ENCODE peak calls at places on chromosome 16, in seven cellular contexts. One of them, this sample, is unnamed.

GRCh38 chr16:23333034-23333579 is 31.0 kb downstream of the SCNN1B start:
- DNase-seq in GM18507: no peak
- DNase-seq in NCI-H345: no peak
- DNase-seq in CD8-positive, alpha-beta memory T cell: no peak
- DNase-seq in AG09319: no peak
- DNase-seq in body of pancreas: no peak
- DNase-seq in stimulated activated CD8-positive, alpha-beta memory T cell treated with anti-CD3 and anti-CD28 coated beads, Interleukin-7, amount 100 ng/mL, for 4 hours: no peak
- DNase-seq in this sample: no peak

GRCh38 chr16:54936979-54937672 is 6.5 kb downstream of the IRX5 start:
- DNase-seq in CD8-positive, alpha-beta memory T cell: no peak
- DNase-seq in NCI-H345: no peak
- DNase-seq in AG09319: no peak
- DNase-seq in body of pancreas: no peak
- DNase-seq in stimulated activated CD8-positive, alpha-beta memory T cell treated with anti-CD3 and anti-CD28 coated beads, Interleukin-7, amount 100 ng/mL, for 4 hours: no peak
- DNase-seq in GM18507: no peak
- DNase-seq in this sample: no peak

GRCh38 chr16:48433849-48434530 is 48.8 kb upstream of the SIAH1 start:
- DNase-seq in body of pancreas: no peak
- DNase-seq in NCI-H345: no peak
- DNase-seq in CD8-positive, alpha-beta memory T cell: no peak
- DNase-seq in AG09319: no peak
- DNase-seq in stimulated activated CD8-positive, alpha-beta memory T cell treated with anti-CD3 and anti-CD28 coated beads, Interleukin-7, amount 100 ng/mL, for 4 hours: no peak
- DNase-seq in GM18507: no peak
- DNase-seq in this sample: no peak

GRCh38 chr16:56776562-56776961 is 46.6 kb downstream of the NUP93 start:
- DNase-seq in stimulated activated CD8-positive, alpha-beta memory T cell treated with anti-CD3 and anti-CD28 coated beads, Interleukin-7, amount 100 ng/mL, for 4 hours: no peak
- DNase-seq in CD8-positive, alpha-beta memory T cell: no peak
- DNase-seq in GM18507: no peak
- DNase-seq in AG09319: no peak
- DNase-seq in NCI-H345: no peak
- DNase-seq in body of pancreas: peak
- DNase-seq in this sample: no peak

GRCh38 chr16:3738541-3738940 is 21.2 kb upstream of the TRAP1 start:
- DNase-seq in GM18507: no peak
- DNase-seq in CD8-positive, alpha-beta memory T cell: no peak
- DNase-seq in body of pancreas: peak
- DNase-seq in NCI-H345: no peak
- DNase-seq in AG09319: no peak
- DNase-seq in stimulated activated CD8-positive, alpha-beta memory T cell treated with anti-CD3 and anti-CD28 coated beads, Interleukin-7, amount 100 ng/mL, for 4 hours: no peak
- DNase-seq in this sample: no peak

GRCh38 chr16:84356176-84356575 is 12.2 kb upstream of the ATP2C2 start:
- DNase-seq in CD8-positive, alpha-beta memory T cell: no peak
- DNase-seq in stimulated activated CD8-positive, alpha-beta memory T cell treated with anti-CD3 and anti-CD28 coated beads, Interleukin-7, amount 100 ng/mL, for 4 hours: no peak
- DNase-seq in NCI-H345: no peak
- DNase-seq in GM18507: no peak
- DNase-seq in AG09319: no peak
- DNase-seq in body of pancreas: no peak
- DNase-seq in this sample: peak

GRCh38 chr16:67449328-67449727 is 18.4 kb downstream of the HSD11B2 start:
- DNase-seq in AG09319: no peak
- DNase-seq in CD8-positive, alpha-beta memory T cell: no peak
- DNase-seq in NCI-H345: no peak
- DNase-seq in body of pancreas: no peak
- DNase-seq in stimulated activated CD8-positive, alpha-beta memory T cell treated with anti-CD3 and anti-CD28 coated beads, Interleukin-7, amount 100 ng/mL, for 4 hours: no peak
- DNase-seq in GM18507: no peak
- DNase-seq in this sample: no peak

GRCh38 chr16:14500791-14501190 is 129.3 kb downstream of the PARN start:
- DNase-seq in NCI-H345: no peak
- DNase-seq in body of pancreas: no peak
- DNase-seq in AG09319: no peak
- DNase-seq in GM18507: no peak
- DNase-seq in CD8-positive, alpha-beta memory T cell: no peak
- DNase-seq in stimulated activated CD8-positive, alpha-beta memory T cell treated with anti-CD3 and anti-CD28 coated beads, Interleukin-7, amount 100 ng/mL, for 4 hours: no peak
- DNase-seq in this sample: no peak

GRCh38 chr16:57264381-57264780 is 19.3 kb downstream of the ARL2BP start:
- DNase-seq in body of pancreas: no peak
- DNase-seq in GM18507: no peak
- DNase-seq in stimulated activated CD8-positive, alpha-beta memory T cell treated with anti-CD3 and anti-CD28 coated beads, Interleukin-7, amount 100 ng/mL, for 4 hours: no peak
- DNase-seq in CD8-positive, alpha-beta memory T cell: no peak
- DNase-seq in AG09319: no peak
- DNase-seq in NCI-H345: no peak
- DNase-seq in this sample: no peak

GRCh38 chr16:4179020-4179419 is 62.8 kb upstream of the ADCY9 start:
- DNase-seq in NCI-H345: no peak
- DNase-seq in CD8-positive, alpha-beta memory T cell: no peak
- DNase-seq in body of pancreas: peak
- DNase-seq in AG09319: no peak
- DNase-seq in GM18507: no peak
- DNase-seq in stimulated activated CD8-positive, alpha-beta memory T cell treated with anti-CD3 and anti-CD28 coated beads, Interleukin-7, amount 100 ng/mL, for 4 hours: no peak
- DNase-seq in this sample: no peak

GRCh38 chr16:74862743-74863244 is 88.2 kb upstream of the FA2H start:
- DNase-seq in body of pancreas: no peak
- DNase-seq in stimulated activated CD8-positive, alpha-beta memory T cell treated with anti-CD3 and anti-CD28 coated beads, Interleukin-7, amount 100 ng/mL, for 4 hours: no peak
- DNase-seq in CD8-positive, alpha-beta memory T cell: no peak
- DNase-seq in AG09319: no peak
- DNase-seq in NCI-H345: peak
- DNase-seq in GM18507: peak
- DNase-seq in this sample: no peak

This sample was measured in mucosa of descending colon.